ENCODE peak calls at places on chromosomes 1 and 21, in ten cellular contexts. D is non-pigmented ciliary epithelial cell; V is heart right ventricle; F is tibial artery; T is T-helper 9 cell; K is sciatic nerve; U is activated CD4-positive, alpha-beta T cell treated with anti-CD3 and anti-CD28 coated beads, Interleukin-2, amount 10 ng/mL, durations not matched to agents 7 days and 5 days; Z is activated CD8-positive, alpha-beta memory T cell treated with anti-CD3 and anti-CD28 coated beads for 24 hours; I is occipital lobe; R is WERI-Rb-1. O is an unnamed sample.

GRCh38 chr1:179612361-179612760 is 20.7 kb downstream of the TDRD5 start:
- DNase-seq in F (no peak), T (no peak), I (no peak), R (peak), V (no peak), U (no peak), Z (no peak), D (no peak), K (no peak), O (no peak)

GRCh38 chr1:227318003-227318851 is at the start of gene CDC42BPA:
- DNase-seq in K (peak), I (peak), R (peak), F (peak), T (peak), Z (peak), D (no peak), U (peak), V (peak), O (peak)

GRCh38 chr1:213492161-213493041 is 441.4 kb downstream of the RPS6KC1 start:
- DNase-seq in U (no peak), Z (no peak), K (no peak), F (no peak), T (no peak), I (no peak), V (no peak), R (no peak), D (no peak), O (no peak)

GRCh38 chr1:58062635-58063034 is 483.9 kb downstream of the OMA1 start:
- DNase-seq in V (no peak), K (no peak), I (no peak), F (no peak), U (no peak), T (no peak), Z (no peak), D (no peak), R (no peak), O (no peak)

GRCh38 chr1:54302951-54303843 is 103.0 kb downstream of the SSBP3 start:
- DNase-seq in K (no peak), V (no peak), F (no peak), I (no peak), U (no peak), D (no peak), T (no peak), R (no peak), Z (no peak), O (no peak)

GRCh38 chr1:244779410-244779809 is 56.0 kb upstream of the COX20 start:
- DNase-seq in K (no peak), D (no peak), Z (no peak), I (no peak), U (no peak), R (no peak), T (no peak), F (no peak), V (no peak), O (no peak)

GRCh38 chr1:22457836-22458235 is 6.2 kb downstream of the ZBTB40 start:
- DNase-seq in R (no peak), Z (no peak), T (no peak), V (no peak), U (no peak), K (no peak), I (no peak), D (no peak), F (no peak), O (no peak)

GRCh38 chr1:109298666-109299086 is 8.1 kb downstream of the MYBPHL start:
- DNase-seq in V (peak), D (no peak), T (no peak), U (no peak), R (no peak), K (peak), I (no peak), Z (no peak), F (no peak), O (no peak)

GRCh38 chr1:170720661-170721060 is 56.7 kb downstream of the PRRX1 start:
- DNase-seq in I (no peak), D (no peak), Z (no peak), K (no peak), U (no peak), V (no peak), F (no peak), R (no peak), T (no peak), O (no peak)

GRCh38 chr1:999797-1000356 is at the start of gene HES4:
- DNase-seq in I (peak), U (peak), R (peak), K (peak), Z (peak), F (peak), D (no peak), V (peak), T (peak), O (peak)

GRCh38 chr1:22129501-22130117 is 13.3 kb downstream of the WNT4 start:
- DNase-seq in Z (no peak), K (no peak), V (no peak), U (no peak), D (no peak), T (no peak), I (no peak), R (no peak), F (no peak), O (no peak)

GRCh38 chr1:87956766-87957165 is 628.1 kb downstream of the LMO4 start:
- DNase-seq in Z (no peak), D (no peak), T (no peak), K (no peak), I (no peak), U (no peak), F (no peak), R (no peak), V (no peak), O (no peak)

GRCh38 chr1:61053712-61054608 is 28.4 kb upstream of the NFIA start:
- DNase-seq in R (no peak), F (peak), I (no peak), U (no peak), T (no peak), D (no peak), Z (no peak), V (peak), K (peak), O (no peak)

GRCh38 chr1:41768538-41768937 is 150.2 kb downstream of the HIVEP3 start:
- DNase-seq in T (no peak), U (no peak), Z (no peak), V (no peak), K (no peak), D (no peak), R (no peak), F (peak), I (no peak), O (no peak)

GRCh38 chr1:223363057-223363855 is 720 bp downstream of the SUSD4 start:
- DNase-seq in I (no peak), T (peak), Z (peak), U (no peak), D (no peak), R (peak), K (no peak), V (peak), F (no peak), O (no peak)

GRCh38 chr1:53526451-53527101 is 67.4 kb downstream of the DMRTB1 start:
- DNase-seq in T (no peak), U (no peak), F (peak), R (no peak), K (peak), V (peak), D (peak), Z (no peak), I (no peak), O (peak)

GRCh38 chr21:41442496-41443186 is 16.6 kb downstream of the MX1 start:
- DNase-seq in T (no peak), R (no peak), V (no peak), I (no peak), F (no peak), K (no peak), Z (no peak), D (no peak), U (no peak), O (no peak)

GRCh38 chr1:77825356-77825709 is 45.9 kb downstream of the MIGA1 start:
- DNase-seq in R (no peak), U (peak), F (no peak), I (no peak), V (peak), D (peak), Z (no peak), K (no peak), T (no peak), O (no peak)

GRCh38 chr1:71295340-71295739 is 214.5 kb upstream of the ZRANB2 start:
- DNase-seq in K (no peak), V (no peak), F (no peak), R (peak), I (no peak), U (no peak), D (no peak), T (no peak), Z (no peak), O (no peak)

GRCh38 chr1:68329096-68329835 is 96.9 kb upstream of the WLS start:
- DNase-seq in D (no peak), K (no peak), I (no peak), T (no peak), V (no peak), F (no peak), U (no peak), Z (no peak), R (no peak), O (no peak)

GRCh38 chr1:3557366-3557765 is 53.9 kb downstream of the MEGF6 start:
- DNase-seq in K (no peak), D (no peak), T (no peak), V (no peak), U (no peak), R (no peak), I (no peak), Z (no peak), F (no peak), O (no peak)

GRCh38 chr1:53365405-53366063 is 37.7 kb upstream of the LRP8 start:
- DNase-seq in D (no peak), V (no peak), K (peak), I (no peak), U (no peak), T (no peak), Z (peak), F (peak), R (no peak), O (peak)

GRCh38 chr1:111628153-111628552 is 8.6 kb downstream of the RAP1A start:
- DNase-seq in U (no peak), T (no peak), D (no peak), Z (no peak), V (no peak), I (no peak), F (no peak), R (no peak), K (no peak), O (no peak)

GRCh38 chr1:21764615-21765423 is 18.1 kb downstream of the USP48 start:
- DNase-seq in K (no peak), T (no peak), R (no peak), U (no peak), D (no peak), Z (no peak), I (no peak), F (peak), V (peak), O (peak)

GRCh38 chr1:66182551-66183178 is 351.3 kb upstream of the SGIP1 start:
- DNase-seq in U (peak), Z (no peak), D (peak), R (no peak), V (no peak), F (no peak), T (peak), K (no peak), I (no peak), O (no peak)

GRCh38 chr21:34887729-34888568 is 161.2 kb downstream of the RUNX1 start:
- DNase-seq in I (peak), U (peak), Z (peak), D (peak), V (peak), R (no peak), T (peak), K (peak), F (peak), O (peak)

GRCh38 chr1:61141288-61142044 is 59.1 kb downstream of the NFIA start:
- DNase-seq in V (no peak), I (no peak), F (no peak), T (no peak), Z (no peak), K (no peak), D (no peak), U (no peak), R (no peak), O (no peak)

O was measured in osteocyte.